ENCODE peak calls at places on chromosomes 7 and 10, in ten cellular contexts. D, H, J, G, F, B, C, E, L and Y are unnamed samples.

GRCh38 chr10:65294329-65294728 is 1631.5 kb upstream of the LRRTM3 start:
- DNase-seq in L (no peak), H (no peak), D (no peak), E (no peak), G (no peak), F (peak), C (no peak), J (peak), B (peak), Y (no peak)

GRCh38 chr7:137717811-137718271 is 128.9 kb downstream of the DGKI start:
- DNase-seq in B (no peak), D (no peak), E (no peak), H (no peak), G (no peak), C (no peak), L (peak), J (peak), F (peak), Y (peak)

GRCh38 chr10:132208489-132209050 is 21.8 kb downstream of the DPYSL4 start:
- DNase-seq in L (no peak), D (no peak), G (no peak), J (no peak), B (no peak), F (no peak), E (peak), C (no peak), H (no peak), Y (no peak)

GRCh38 chr10:11363497-11363896 is 248.0 kb downstream of the USP6NL start:
- DNase-seq in E (no peak), F (no peak), J (no peak), G (no peak), D (no peak), C (no peak), B (no peak), H (no peak), L (no peak), Y (no peak)

GRCh38 chr10:6737758-6738463 is 157.8 kb upstream of the PRKCQ start:
- DNase-seq in F (peak), H (peak), G (no peak), E (no peak), C (no peak), J (no peak), D (no peak), B (peak), L (peak), Y (no peak)

GRCh38 chr10:101967713-101968112 is 88.3 kb downstream of the ARMH3 start:
- DNase-seq in C (no peak), E (no peak), J (no peak), L (no peak), B (peak), G (no peak), D (no peak), H (no peak), F (peak), Y (no peak)

GRCh38 chr10:116336866-116337265 is 12.6 kb downstream of the CCDC172 start:
- DNase-seq in J (no peak), D (no peak), L (no peak), E (no peak), F (no peak), C (no peak), H (no peak), B (no peak), G (no peak), Y (no peak)

GRCh38 chr7:128030999-128031681 is at the start of gene LRRC4:
- DNase-seq in J (peak), E (no peak), F (peak), G (no peak), D (peak), B (no peak), C (peak), L (no peak), H (peak), Y (peak)

GRCh38 chr7:18165176-18165575 is 137.5 kb upstream of the PRPS1L1 start:
- DNase-seq in H (no peak), C (no peak), B (peak), D (no peak), G (no peak), E (no peak), L (no peak), F (no peak), J (no peak), Y (no peak)

GRCh38 chr7:79352323-79352722 is 101.1 kb downstream of the MAGI2 start:
- DNase-seq in L (no peak), C (no peak), G (no peak), F (no peak), H (no peak), B (no peak), E (no peak), J (no peak), D (no peak), Y (no peak)

GRCh38 chr7:27066148-27066547 is 29.7 kb downstream of the HOXA1 start:
- DNase-seq in H (no peak), F (peak), G (no peak), C (no peak), D (no peak), L (no peak), J (no peak), E (no peak), B (peak), Y (no peak)

GRCh38 chr7:379456-380225 is 89.7 kb downstream of the FOXL3 start:
- DNase-seq in D (no peak), J (peak), F (no peak), E (peak), H (no peak), L (no peak), C (peak), B (no peak), G (no peak), Y (peak)

GRCh38 chr7:91683823-91684222 is 196.7 kb downstream of the MTERF1 start:
- DNase-seq in H (no peak), G (no peak), E (no peak), J (no peak), L (peak), D (no peak), C (no peak), F (peak), B (no peak), Y (no peak)

GRCh38 chr7:23100697-23101096 is 4.9 kb upstream of the KLHL7 start:
- DNase-seq in J (peak), B (no peak), E (no peak), G (no peak), D (no peak), F (no peak), H (no peak), L (no peak), C (peak), Y (no peak)

GRCh38 chr10:113543455-113543955 is 9.3 kb upstream of the HABP2 start:
- DNase-seq in F (no peak), G (no peak), C (no peak), B (no peak), D (no peak), E (no peak), H (no peak), L (no peak), J (no peak), Y (no peak)

GRCh38 chr7:38323156-38323555 is 49.7 kb upstream of the TARP start:
- DNase-seq in C (no peak), E (no peak), B (no peak), F (no peak), D (no peak), H (no peak), J (no peak), L (no peak), G (no peak), Y (no peak)

DNA sequence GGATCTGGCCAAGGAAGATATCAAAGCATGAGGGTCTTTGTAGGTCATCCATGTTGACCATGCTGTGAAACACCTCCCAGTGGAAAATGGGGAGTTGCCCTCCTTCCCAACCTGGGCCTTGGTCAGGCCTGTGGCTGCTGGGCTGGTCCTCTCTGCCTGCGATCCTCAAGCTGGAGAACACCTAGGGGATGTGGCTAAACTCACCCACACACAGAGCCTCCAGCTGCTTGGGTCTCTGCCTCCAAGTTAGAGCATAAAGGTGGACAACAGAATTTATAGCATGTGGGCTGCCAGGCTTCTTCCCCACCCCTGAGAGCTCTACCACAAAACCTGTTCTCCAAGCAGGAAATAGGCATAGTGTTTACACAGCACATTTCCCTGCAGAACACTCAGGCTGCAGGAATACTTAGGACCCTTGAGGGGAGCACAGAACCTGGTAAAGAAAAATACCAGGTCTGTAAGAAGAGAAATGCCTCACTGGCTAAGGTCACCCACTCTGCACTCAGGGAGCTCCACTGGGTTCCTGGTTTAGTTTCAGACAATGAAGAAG is at the start of gene SFTPA2:
- DNase-seq in D (no peak), E (no peak), G (no peak), L (no peak), F (no peak), B (no peak), H (no peak), J (no peak), C (no peak), Y (no peak)
- TF ChIP-seq CTCF in D (no peak), E (no peak), G (no peak), L (no peak), F (no peak), B (no peak), H (no peak), J (no peak), C (no peak), Y (no peak)

GRCh38 chr7:28808786-28809533 is 149.2 kb downstream of the TRIL start:
- DNase-seq in E (peak), F (no peak), B (peak), G (no peak), J (peak), C (peak), L (no peak), H (no peak), D (no peak), Y (no peak)
- TF ChIP-seq CTCF in E (no peak), F (peak), B (no peak), G (no peak), J (peak), C (no peak), L (no peak), H (no peak), D (no peak), Y (peak)

GRCh38 chr7:44325181-44325671 is at the start of gene CAMK2B:
- DNase-seq in J (peak), L (no peak), E (no peak), C (no peak), H (no peak), D (no peak), F (no peak), G (no peak), B (no peak), Y (peak)

GRCh38 chr7:44327981-44328380 is 2.6 kb upstream of the CAMK2B start:
- DNase-seq in D (no peak), B (no peak), E (no peak), L (no peak), C (no peak), H (no peak), J (no peak), F (no peak), G (no peak), Y (no peak)

GRCh38 chr7:44326261-44327125 is 1.1 kb upstream of the CAMK2B start:
- DNase-seq in E (no peak), D (no peak), B (no peak), G (peak), J (no peak), L (no peak), H (no peak), C (no peak), F (no peak), Y (no peak)

GRCh38 chr7:44324204-44325126 is 929 bp downstream of the CAMK2B start:
- DNase-seq in F (no peak), D (no peak), H (no peak), B (no peak), J (peak), E (no peak), G (no peak), L (no peak), C (no peak), Y (no peak)

GRCh38 chr7:44325811-44326241 is 432 bp upstream of the CAMK2B start:
- DNase-seq in H (no peak), D (no peak), B (no peak), C (no peak), G (peak), J (peak), L (no peak), F (no peak), E (no peak), Y (no peak)
- TF ChIP-seq CTCF in H (no peak), D (no peak), B (no peak), C (no peak), G (no peak), J (peak), L (no peak), F (no peak), E (peak), Y (no peak)

GRCh38 chr7:148537435-148537834 is 53.1 kb upstream of the C7orf33 start:
- DNase-seq in B (no peak), C (no peak), H (no peak), F (no peak), L (no peak), E (no peak), D (peak), J (no peak), G (no peak), Y (peak)

GRCh38 chr7:148540041-148540738 is 50.4 kb upstream of the C7orf33 start:
- DNase-seq in L (peak), D (no peak), H (no peak), F (peak), B (peak), C (no peak), G (no peak), E (peak), J (no peak), Y (no peak)

DNA sequence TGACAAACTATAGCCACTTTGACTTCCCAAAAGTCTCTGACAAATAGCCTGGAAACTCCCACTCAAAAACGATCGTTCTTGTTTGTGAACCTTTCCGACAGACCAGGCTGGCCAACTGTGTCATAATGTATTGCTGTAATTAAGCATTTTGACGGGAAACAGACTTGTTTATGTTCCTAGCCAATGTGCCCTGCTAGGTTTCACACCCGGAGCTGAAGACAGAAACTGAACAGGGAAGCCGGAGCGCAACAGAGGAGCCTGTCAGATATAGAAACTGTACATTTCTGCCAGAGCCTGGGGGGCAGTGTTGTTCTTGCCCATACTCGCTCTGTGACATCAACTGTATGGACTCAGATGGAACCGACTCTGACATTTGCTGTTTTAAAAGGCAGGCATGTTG is 55.3 kb upstream of the C7orf33 start:
- DNase-seq in E (no peak), F (no peak), D (peak), H (no peak), L (peak), G (no peak), C (no peak), J (no peak), B (no peak), Y (peak)
- TF ChIP-seq CTCF in E (no peak), F (no peak), D (no peak), H (no peak), L (no peak), G (no peak), C (no peak), J (no peak), B (no peak), Y (no peak)

DNA sequence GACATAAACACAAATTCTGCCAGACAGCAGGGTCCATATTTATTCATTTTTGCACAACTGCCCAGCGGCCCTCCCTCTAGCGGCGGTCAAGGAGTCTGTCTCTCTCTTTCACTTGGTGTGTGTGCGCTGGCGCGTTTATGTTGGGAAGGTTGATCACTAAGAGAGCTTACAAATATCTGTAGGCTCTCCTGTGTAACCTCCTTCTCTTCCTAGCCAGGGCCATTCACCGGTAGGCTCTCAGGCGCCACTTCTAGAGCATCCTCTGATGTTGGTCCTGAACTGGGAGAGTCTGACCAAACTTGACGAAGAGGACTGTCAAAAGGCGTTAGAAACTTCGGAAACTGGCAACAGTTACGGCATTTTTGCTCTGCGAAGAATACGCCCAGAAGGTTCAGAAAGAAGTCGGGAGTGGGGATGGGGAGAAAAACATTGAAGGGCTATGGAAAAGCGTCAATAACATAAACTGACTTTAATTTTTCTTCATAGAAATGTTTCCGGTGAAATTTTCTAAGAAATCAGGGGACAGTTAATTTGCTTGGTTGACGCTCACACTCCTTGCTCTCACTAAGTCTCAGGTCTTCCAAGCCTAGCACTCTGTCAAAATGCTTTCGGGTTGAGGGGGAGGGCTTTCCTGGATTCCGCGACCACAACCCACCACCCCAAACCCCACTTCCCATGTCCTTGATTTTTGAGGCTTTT is 731.1 kb downstream of the ZWINT start:
- DNase-seq in B (peak), F (peak), G (no peak), L (no peak), J (peak), H (no peak), D (no peak), E (no peak), C (peak), Y (no peak)
- TF ChIP-seq CTCF in B (peak), F (peak), G (no peak), L (no peak), J (peak), H (no peak), D (peak), E (peak), C (peak), Y (no peak)

GRCh38 chr7:119482671-119483070 is 790.3 kb upstream of the KCND2 start:
- DNase-seq in E (no peak), J (peak), L (no peak), D (no peak), F (no peak), B (no peak), H (no peak), G (no peak), C (no peak), Y (no peak)

GRCh38 chr7:119483364-119483763 is 789.6 kb upstream of the KCND2 start:
- DNase-seq in J (no peak), G (no peak), L (no peak), B (no peak), D (no peak), E (no peak), C (no peak), H (no peak), F (no peak), Y (no peak)

DNA sequence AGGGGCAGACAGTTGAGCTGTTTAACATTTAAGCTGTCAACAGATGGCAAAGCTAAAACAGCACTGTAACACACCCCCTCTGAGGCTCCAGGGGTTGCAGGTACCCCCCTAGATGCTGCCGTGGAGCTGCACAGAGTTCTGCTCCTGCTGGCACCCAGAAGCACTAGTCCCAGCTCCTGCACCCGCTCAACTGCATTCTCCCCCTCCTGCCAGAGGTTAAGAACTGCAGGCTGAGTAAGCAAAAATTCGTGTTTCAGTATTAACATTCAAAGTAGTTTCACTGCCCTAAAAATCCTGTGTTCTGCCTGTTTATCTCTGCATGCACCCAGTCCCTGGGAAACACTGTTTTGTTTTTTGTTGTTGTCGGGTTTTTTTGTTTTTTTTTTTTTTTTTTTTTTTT is 790.8 kb upstream of the KCND2 start:
- DNase-seq in D (peak), G (no peak), H (peak), C (peak), L (peak), B (peak), F (peak), J (peak), E (no peak), Y (peak)
- TF ChIP-seq CTCF in D (peak), G (no peak), H (peak), C (peak), L (peak), B (peak), F (peak), J (peak), E (no peak), Y (no peak)

GRCh38 chr7:93375603-93376002 is 143.4 kb downstream of the VPS50 start:
- DNase-seq in H (no peak), F (no peak), G (no peak), C (no peak), B (no peak), L (no peak), J (no peak), D (peak), E (no peak), Y (no peak)
- TF ChIP-seq CTCF in H (no peak), F (no peak), G (no peak), C (no peak), B (no peak), L (no peak), J (no peak), D (no peak), E (no peak), Y (no peak)